ENCODE peak calls at places on chromosome 21, in ten cellular contexts. J, D, S, O, M, V, U, T, G and X are unnamed samples.
A peak's percentile ranks its signal among the peaks of the same experiment; 100 is the strongest.

GRCh38 chr21:46130721-46131720 is 24.4 kb downstream of the FTCD start:
- DNase-seq in J (no peak), D (peak; percentile 41), S (peak; percentile 19), O (no peak), M (no peak), V (no peak), U (no peak), T (no peak), G (no peak), X (no peak)

GRCh38 chr21:35190201-35190701 is 141.1 kb upstream of the RUNX1 start:
- DNase-seq in J (no peak), D (no peak), S (no peak), O (no peak), M (peak; percentile 82), V (no peak), U (peak; percentile 82), T (no peak), G (no peak), X (no peak)

GRCh38 chr21:16624468-16625102 is 888.3 kb upstream of the CXADR start:
- DNase-seq in J (no peak), D (peak; percentile 26), S (no peak), O (no peak), M (no peak), V (no peak), U (no peak), T (no peak), G (peak; percentile 58), X (no peak)

GRCh38 chr21:36914244-36915013 is 52.0 kb downstream of the HLCS start:
- DNase-seq in J (no peak), D (no peak), S (no peak), O (no peak), M (no peak), V (no peak), U (no peak), T (no peak), G (no peak), X (no peak)

GRCh38 chr21:43206231-43207042 is 37.6 kb downstream of the CRYAA start:
- DNase-seq in J (no peak), D (no peak), S (no peak), O (peak; percentile 3), M (no peak), V (no peak), U (no peak), T (no peak), G (no peak), X (no peak)

GRCh38 chr21:25639922-25640670 is 1.0 kb downstream of the JAM2 start:
- DNase-seq in J (no peak), D (peak; percentile 54), S (peak; percentile 38), O (peak; percentile 25), M (no peak), V (peak; percentile 44), U (peak; percentile 10), T (no peak), G (peak; percentile 73), X (peak; percentile 25)

GRCh38 chr21:34888569-34889286 is 160.4 kb downstream of the RUNX1 start:
- DNase-seq in J (peak; percentile 92), D (peak; percentile 96), S (peak; percentile 93), O (peak; percentile 91), M (peak; percentile 91), V (peak; percentile 93), U (peak; percentile 96), T (peak; percentile 96), G (peak; percentile 93), X (peak; percentile 34)

GRCh38 chr21:30718239-30718909 is at the start of gene KRTAP21-3:
- DNase-seq in J (no peak), D (no peak), S (no peak), O (no peak), M (peak; percentile 94), V (no peak), U (peak; percentile 81), T (no peak), G (no peak), X (no peak)

DNA sequence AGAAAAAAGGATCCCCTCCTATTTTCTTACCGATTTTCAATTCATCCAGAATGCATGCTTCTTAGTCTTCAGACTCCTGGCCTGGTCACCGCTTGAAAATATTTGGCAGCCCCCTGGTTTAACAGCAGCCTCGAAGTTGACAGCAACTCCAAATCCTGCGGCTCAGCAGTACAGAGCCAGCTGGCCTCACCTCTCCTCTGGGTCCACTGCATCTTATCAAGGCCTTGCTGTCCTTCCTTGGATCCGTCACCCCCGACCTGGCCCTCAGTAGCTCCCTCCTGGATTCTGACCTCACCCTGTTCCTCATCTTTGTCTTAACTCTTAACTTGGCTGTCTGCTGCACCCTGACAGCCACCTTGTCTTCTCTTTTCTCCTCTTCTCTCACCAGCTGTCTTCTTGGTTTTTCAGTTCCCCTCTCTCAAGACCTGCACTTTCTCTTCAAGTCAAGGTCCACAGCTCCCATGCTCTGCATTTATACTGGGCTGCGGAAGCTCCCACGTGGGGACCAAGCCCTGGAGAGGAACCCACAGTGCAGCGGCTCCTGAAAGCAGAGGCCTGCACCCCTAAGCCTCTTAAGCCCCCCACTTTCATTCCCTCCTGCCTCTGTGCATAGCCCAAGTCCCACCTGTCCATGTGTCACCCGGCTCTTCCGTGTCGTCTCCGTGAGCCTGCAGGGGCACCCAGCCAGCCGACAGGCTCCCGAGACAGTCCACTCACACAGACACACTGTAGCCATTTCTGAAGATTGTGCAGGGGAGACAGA is 6.0 kb downstream of the MX2 start:
- DNase-seq in J (no peak), D (no peak), S (no peak), O (no peak), M (no peak), V (no peak), U (no peak), T (no peak), G (no peak), X (no peak)
- H3K27ac ChIP-seq in J (no peak overlapping the region), D (no peak overlapping the region), S (peak overlapping the region; percentile 76), O (no peak overlapping the region), M (no peak overlapping the region), V (no peak overlapping the region), U (no peak overlapping the region), T (no peak overlapping the region), G (no peak overlapping the region), X (no peak overlapping the region)

GRCh38 chr21:45131537-45131999 is 57.2 kb downstream of the ADARB1 start:
- DNase-seq in J (no peak), D (no peak), S (no peak), O (no peak), M (no peak), V (no peak), U (no peak), T (no peak), G (no peak), X (no peak)

GRCh38 chr21:45127937-45128336 is 53.6 kb downstream of the ADARB1 start:
- DNase-seq in J (no peak), D (no peak), S (no peak), O (no peak), M (no peak), V (no peak), U (no peak), T (no peak), G (no peak), X (no peak)

GRCh38 chr21:45129231-45129923 is 55.0 kb downstream of the ADARB1 start:
- DNase-seq in J (no peak), D (peak; percentile 79), S (peak; percentile 53), O (no peak), M (peak; percentile 53), V (peak; percentile 48), U (peak; percentile 70), T (no peak), G (no peak), X (no peak)

GRCh38 chr21:45128613-45129226 is 54.3 kb downstream of the ADARB1 start:
- DNase-seq in J (peak; percentile 33), D (peak; percentile 76), S (peak; percentile 76), O (peak; percentile 69), M (peak; percentile 42), V (peak; percentile 71), U (peak; percentile 63), T (peak; percentile 82), G (peak; percentile 87), X (no peak)

GRCh38 chr21:45130324-45130774 is 56.0 kb downstream of the ADARB1 start:
- DNase-seq in J (no peak), D (no peak), S (no peak), O (no peak), M (peak; percentile 74), V (peak; percentile 41), U (peak; percentile 71), T (peak; percentile 27), G (no peak), X (no peak)
- H3K27ac ChIP-seq in J (peak overlapping the region; percentile 71), D (peak overlapping the region; percentile 52), S (peak overlapping the region; percentile 81), O (peak overlapping the region; percentile 92), M (peak overlapping the region; percentile 3), V (no peak overlapping the region), U (peak overlapping the region; percentile 60), T (no peak overlapping the region), G (peak overlapping the region; percentile 62), X (no peak overlapping the region)

GRCh38 chr21:31929548-31929947 is 56.7 kb downstream of the HUNK start:
- DNase-seq in J (no peak), D (no peak), S (no peak), O (no peak), M (no peak), V (no peak), U (no peak), T (no peak), G (no peak), X (no peak)

GRCh38 chr21:31930001-31930400 is 57.2 kb downstream of the HUNK start:
- DNase-seq in J (no peak), D (no peak), S (no peak), O (no peak), M (no peak), V (no peak), U (no peak), T (no peak), G (no peak), X (no peak)

GRCh38 chr21:31924548-31924947 is 51.7 kb downstream of the HUNK start:
- DNase-seq in J (no peak), D (no peak), S (no peak), O (no peak), M (no peak), V (no peak), U (no peak), T (no peak), G (no peak), X (no peak)

GRCh38 chr21:31926498-31926897 is 53.7 kb downstream of the HUNK start:
- DNase-seq in J (no peak), D (no peak), S (no peak), O (no peak), M (no peak), V (no peak), U (no peak), T (no peak), G (no peak), X (no peak)

GRCh38 chr21:31927872-31928476 is 55.2 kb downstream of the HUNK start:
- DNase-seq in J (no peak), D (no peak), S (no peak), O (no peak), M (peak; percentile 22), V (no peak), U (peak; percentile 27), T (no peak), G (no peak), X (no peak)
- H3K27ac ChIP-seq in J (no peak overlapping the region), D (no peak overlapping the region), S (no peak overlapping the region), O (no peak overlapping the region), M (no peak overlapping the region), V (no peak overlapping the region), U (no peak overlapping the region), T (no peak overlapping the region), G (no peak overlapping the region), X (peak overlapping the region; percentile 44)

GRCh38 chr21:39347537-39347936 is 1.4 kb downstream of the HMGN1 start:
- DNase-seq in J (no peak), D (no peak), S (no peak), O (no peak), M (no peak), V (no peak), U (no peak), T (no peak), G (no peak), X (no peak)

GRCh38 chr21:39346671-39347327 is 2.1 kb downstream of the HMGN1 start:
- DNase-seq in J (no peak), D (no peak), S (no peak), O (no peak), M (no peak), V (no peak), U (no peak), T (no peak), G (no peak), X (no peak)

GRCh38 chr21:39348040-39348354 is 891 bp downstream of the HMGN1 start:
- DNase-seq in J (no peak), D (no peak), S (no peak), O (no peak), M (no peak), V (no peak), U (no peak), T (no peak), G (no peak), X (no peak)

GRCh38 chr21:39345440-39345839 is 3.4 kb downstream of the HMGN1 start:
- DNase-seq in J (no peak), D (no peak), S (no peak), O (no peak), M (no peak), V (no peak), U (no peak), T (no peak), G (no peak), X (no peak)

DNA sequence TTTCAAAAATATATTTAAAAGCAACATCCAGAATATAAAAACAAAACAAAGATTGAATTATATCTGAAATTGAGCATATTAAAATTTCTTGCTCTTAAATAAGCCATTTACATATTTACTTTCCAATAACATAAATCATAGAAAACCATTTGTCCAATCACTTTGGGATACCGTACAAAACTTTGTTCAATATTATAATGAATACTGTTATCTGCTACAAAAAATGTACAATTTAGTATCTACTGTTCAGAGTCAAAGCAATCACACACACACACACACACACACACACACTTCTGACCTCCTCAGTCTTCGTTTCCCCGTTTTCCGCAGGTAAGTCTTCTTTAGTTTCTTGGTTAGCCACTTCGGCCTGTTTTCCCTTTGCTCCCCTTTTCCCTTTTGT is 4.0 kb downstream of the HMGN1 start:
- DNase-seq in J (no peak), D (no peak), S (no peak), O (no peak), M (no peak), V (no peak), U (no peak), T (no peak), G (no peak), X (no peak)
- H3K27ac ChIP-seq in J (no peak overlapping the region), D (no peak overlapping the region), S (no peak overlapping the region), O (no peak overlapping the region), M (no peak overlapping the region), V (no peak overlapping the region), U (no peak overlapping the region), T (no peak overlapping the region), G (no peak overlapping the region), X (no peak overlapping the region)